ENCODE peak calls at places on chromosomes 13 and 19, in seven cellular contexts. One of them, this sample, is unnamed.

GRCh38 chr13:106096661-106097092 is 438.8 kb downstream of the EFNB2 start:
- DNase-seq in Calu3: no peak
- DNase-seq in AG04450: no peak
- DNase-seq in A673: no peak
- DNase-seq in cardiac fibroblast: no peak
- DNase-seq in astrocyte: no peak
- DNase-seq in heart right ventricle: no peak
- DNase-seq in this sample: no peak

GRCh38 chr13:52319876-52320275 is 86.1 kb downstream of the THSD1 start:
- DNase-seq in AG04450: no peak
- DNase-seq in astrocyte: no peak
- DNase-seq in cardiac fibroblast: peak
- DNase-seq in Calu3: no peak
- DNase-seq in A673: no peak
- DNase-seq in heart right ventricle: no peak
- DNase-seq in this sample: no peak

GRCh38 chr19:54451331-54451871 is 2.4 kb downstream of the LENG8 start:
- DNase-seq in cardiac fibroblast: peak
- DNase-seq in AG04450: no peak
- DNase-seq in A673: no peak
- DNase-seq in astrocyte: peak
- DNase-seq in Calu3: no peak
- DNase-seq in heart right ventricle: no peak
- DNase-seq in this sample: no peak

GRCh38 chr13:99314640-99315176 is 7.5 kb upstream of the GPR183 start:
- DNase-seq in astrocyte: peak
- DNase-seq in A673: no peak
- DNase-seq in heart right ventricle: no peak
- DNase-seq in Calu3: no peak
- DNase-seq in cardiac fibroblast: peak
- DNase-seq in AG04450: no peak
- DNase-seq in this sample: peak

GRCh38 chr19:12867120-12868099 is 13.8 kb downstream of the DNASE2 start:
- DNase-seq in cardiac fibroblast: peak
- DNase-seq in Calu3: no peak
- DNase-seq in heart right ventricle: peak
- DNase-seq in A673: peak
- DNase-seq in astrocyte: peak
- DNase-seq in AG04450: no peak
- DNase-seq in this sample: no peak

GRCh38 chr19:29504454-29504853 is 21.3 kb upstream of the VSTM2B start:
- DNase-seq in AG04450: no peak
- DNase-seq in Calu3: no peak
- DNase-seq in A673: no peak
- DNase-seq in heart right ventricle: no peak
- DNase-seq in astrocyte: no peak
- DNase-seq in cardiac fibroblast: no peak
- DNase-seq in this sample: no peak

GRCh38 chr13:96796234-96796633 is 198.0 kb downstream of the OXGR1 start:
- DNase-seq in heart right ventricle: no peak
- DNase-seq in astrocyte: no peak
- DNase-seq in A673: no peak
- DNase-seq in Calu3: no peak
- DNase-seq in AG04450: no peak
- DNase-seq in cardiac fibroblast: peak
- DNase-seq in this sample: no peak

GRCh38 chr13:95191821-95192220 is 109.4 kb downstream of the ABCC4 start:
- DNase-seq in astrocyte: peak
- DNase-seq in A673: peak
- DNase-seq in AG04450: peak
- DNase-seq in heart right ventricle: peak
- DNase-seq in Calu3: peak
- DNase-seq in cardiac fibroblast: peak
- DNase-seq in this sample: peak

GRCh38 chr13:40662866-40663265 is 3.6 kb downstream of the FOXO1 start:
- DNase-seq in cardiac fibroblast: peak
- DNase-seq in A673: no peak
- DNase-seq in heart right ventricle: no peak
- DNase-seq in Calu3: no peak
- DNase-seq in AG04450: no peak
- DNase-seq in astrocyte: no peak
- DNase-seq in this sample: no peak

GRCh38 chr19:4375164-4375619 is 25.2 kb downstream of the SH3GL1 start:
- DNase-seq in AG04450: no peak
- DNase-seq in A673: no peak
- DNase-seq in heart right ventricle: no peak
- DNase-seq in cardiac fibroblast: no peak
- DNase-seq in Calu3: peak
- DNase-seq in astrocyte: no peak
- DNase-seq in this sample: peak

GRCh38 chr13:110396913-110397379 is 89.9 kb downstream of the COL4A2 start:
- DNase-seq in heart right ventricle: peak
- DNase-seq in cardiac fibroblast: peak
- DNase-seq in A673: no peak
- DNase-seq in Calu3: peak
- DNase-seq in AG04450: peak
- DNase-seq in astrocyte: peak
- DNase-seq in this sample: peak

GRCh38 chr13:79393564-79394249 is 12.3 kb downstream of the RBM26 start:
- DNase-seq in Calu3: no peak
- DNase-seq in A673: no peak
- DNase-seq in AG04450: no peak
- DNase-seq in heart right ventricle: no peak
- DNase-seq in astrocyte: no peak
- DNase-seq in cardiac fibroblast: no peak
- DNase-seq in this sample: no peak

GRCh38 chr13:80840313-80840976 is 499.5 kb upstream of the SPRY2 start:
- DNase-seq in cardiac fibroblast: peak
- DNase-seq in Calu3: no peak
- DNase-seq in AG04450: no peak
- DNase-seq in astrocyte: no peak
- DNase-seq in heart right ventricle: no peak
- DNase-seq in A673: peak
- DNase-seq in this sample: no peak

GRCh38 chr19:8042900-8043299 is 9.7 kb upstream of the CCL25 start:
- DNase-seq in astrocyte: no peak
- DNase-seq in heart right ventricle: no peak
- DNase-seq in cardiac fibroblast: no peak
- DNase-seq in A673: no peak
- DNase-seq in AG04450: no peak
- DNase-seq in Calu3: no peak
- DNase-seq in this sample: no peak

GRCh38 chr13:101955764-101956163 is 446.1 kb downstream of the FGF14 start:
- DNase-seq in AG04450: no peak
- DNase-seq in A673: no peak
- DNase-seq in heart right ventricle: no peak
- DNase-seq in Calu3: no peak
- DNase-seq in astrocyte: no peak
- DNase-seq in cardiac fibroblast: no peak
- DNase-seq in this sample: no peak

GRCh38 chr19:5138606-5139594 is 170.0 kb downstream of the KDM4B start:
- DNase-seq in heart right ventricle: peak
- DNase-seq in astrocyte: peak
- DNase-seq in AG04450: no peak
- DNase-seq in cardiac fibroblast: peak
- DNase-seq in Calu3: no peak
- DNase-seq in A673: peak
- DNase-seq in this sample: no peak

GRCh38 chr19:11410682-11411081 is 8.4 kb downstream of the RGL3 start:
- DNase-seq in A673: no peak
- DNase-seq in cardiac fibroblast: peak
- DNase-seq in AG04450: no peak
- DNase-seq in heart right ventricle: no peak
- DNase-seq in Calu3: no peak
- DNase-seq in astrocyte: peak
- DNase-seq in this sample: peak

GRCh38 chr19:5155586-5156210 is 184.9 kb downstream of the PTPRS start:
- DNase-seq in Calu3: no peak
- DNase-seq in astrocyte: no peak
- DNase-seq in cardiac fibroblast: no peak
- DNase-seq in A673: no peak
- DNase-seq in AG04450: no peak
- DNase-seq in heart right ventricle: no peak
- DNase-seq in this sample: no peak

GRCh38 chr19:31214086-31214485 is 135.2 kb downstream of the TSHZ3 start:
- DNase-seq in astrocyte: peak
- DNase-seq in Calu3: no peak
- DNase-seq in cardiac fibroblast: peak
- DNase-seq in A673: peak
- DNase-seq in heart right ventricle: peak
- DNase-seq in AG04450: peak
- DNase-seq in this sample: peak

GRCh38 chr13:39787086-39787487 is 131.6 kb downstream of the COG6 start:
- DNase-seq in AG04450: no peak
- DNase-seq in heart right ventricle: no peak
- DNase-seq in A673: peak
- DNase-seq in Calu3: no peak
- DNase-seq in astrocyte: peak
- DNase-seq in cardiac fibroblast: no peak
- DNase-seq in this sample: no peak

GRCh38 chr13:60138674-60139073 is 25.1 kb downstream of the DIAPH3 start:
- DNase-seq in cardiac fibroblast: no peak
- DNase-seq in Calu3: no peak
- DNase-seq in astrocyte: no peak
- DNase-seq in heart right ventricle: no peak
- DNase-seq in AG04450: no peak
- DNase-seq in A673: no peak
- DNase-seq in this sample: no peak
- TF ChIP-seq CTCF in cardiac fibroblast: no peak
- TF ChIP-seq CTCF in Calu3: no peak
- TF ChIP-seq CTCF in astrocyte: no peak
- TF ChIP-seq CTCF in heart right ventricle: no peak
- TF ChIP-seq CTCF in AG04450: no peak
- TF ChIP-seq CTCF in A673: no peak
- TF ChIP-seq CTCF in this sample: no peak

GRCh38 chr19:16969127-16969526 is 57.5 kb downstream of the CPAMD8 start:
- DNase-seq in Calu3: peak
- DNase-seq in cardiac fibroblast: peak
- DNase-seq in AG04450: no peak
- DNase-seq in heart right ventricle: no peak
- DNase-seq in astrocyte: no peak
- DNase-seq in A673: peak
- DNase-seq in this sample: no peak
- TF ChIP-seq CTCF in Calu3: no peak
- TF ChIP-seq CTCF in cardiac fibroblast: peak
- TF ChIP-seq CTCF in AG04450: no peak
- TF ChIP-seq CTCF in heart right ventricle: no peak
- TF ChIP-seq CTCF in astrocyte: no peak
- TF ChIP-seq CTCF in A673: peak
- TF ChIP-seq CTCF in this sample: peak

DNA sequence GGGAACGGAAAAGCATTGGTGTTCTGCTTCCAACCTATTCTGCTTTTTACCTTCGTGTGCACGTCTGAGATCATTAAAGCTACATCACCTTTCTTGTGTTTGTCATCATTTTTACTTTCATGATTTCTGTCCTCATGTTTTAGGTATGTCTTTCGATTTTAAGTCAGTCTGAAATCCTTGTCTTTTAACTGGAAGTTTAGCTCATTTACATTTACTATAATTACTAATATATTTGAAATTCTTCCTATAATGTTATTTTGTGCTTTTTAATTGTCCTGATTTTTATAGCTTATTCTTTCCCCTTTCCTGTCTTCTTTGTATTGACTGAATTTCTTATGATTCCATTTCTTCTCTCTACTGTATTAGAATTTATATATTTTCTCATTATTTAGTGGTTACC is 19.2 kb upstream of the ASPDH start:
- DNase-seq in astrocyte: no peak
- DNase-seq in Calu3: no peak
- DNase-seq in cardiac fibroblast: no peak
- DNase-seq in heart right ventricle: no peak
- DNase-seq in A673: no peak
- DNase-seq in AG04450: no peak
- DNase-seq in this sample: no peak
- TF ChIP-seq CTCF in astrocyte: no peak
- TF ChIP-seq CTCF in Calu3: no peak
- TF ChIP-seq CTCF in cardiac fibroblast: no peak
- TF ChIP-seq CTCF in heart right ventricle: no peak
- TF ChIP-seq CTCF in A673: no peak
- TF ChIP-seq CTCF in AG04450: no peak
- TF ChIP-seq CTCF in this sample: no peak

DNA sequence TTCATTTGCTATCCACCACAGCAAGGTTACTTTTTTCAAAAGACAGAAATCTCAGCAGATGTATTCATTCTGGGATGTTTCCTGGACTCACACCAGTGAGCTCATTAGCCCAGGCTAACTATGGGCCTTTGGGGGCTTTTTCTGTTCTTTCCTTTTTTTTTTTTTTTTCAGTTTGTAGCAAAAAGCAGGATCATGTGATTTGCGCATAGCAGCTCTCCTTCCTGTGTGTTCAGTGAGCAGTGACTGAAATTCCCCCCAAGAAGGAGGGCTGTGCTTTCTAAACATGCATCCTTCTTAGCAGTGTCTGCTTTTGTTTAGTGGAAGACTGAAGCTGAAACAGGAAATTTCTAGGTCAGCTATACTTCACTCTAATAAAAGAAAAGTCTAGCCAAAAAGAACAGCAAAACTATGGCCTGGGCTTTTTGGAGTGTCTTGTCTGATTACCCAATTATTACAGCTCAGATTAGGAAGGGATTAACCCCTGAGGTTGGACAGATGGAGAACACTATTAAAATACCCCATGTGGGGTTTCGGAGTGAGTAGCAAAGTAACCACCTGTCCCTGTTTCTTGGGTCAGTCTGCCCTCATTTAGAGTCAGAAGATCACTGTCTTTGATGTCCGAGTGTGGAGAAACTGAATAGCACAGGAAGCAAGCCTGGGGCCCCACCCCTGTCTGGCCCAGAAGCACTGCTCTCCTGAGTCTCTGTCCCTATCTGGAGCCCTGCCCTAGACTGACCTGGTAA is 8.9 kb upstream of the AMER2 start:
- DNase-seq in Calu3: no peak
- DNase-seq in heart right ventricle: no peak
- DNase-seq in AG04450: no peak
- DNase-seq in astrocyte: no peak
- DNase-seq in A673: peak
- DNase-seq in cardiac fibroblast: no peak
- DNase-seq in this sample: no peak
- TF ChIP-seq CTCF in Calu3: no peak
- TF ChIP-seq CTCF in heart right ventricle: no peak
- TF ChIP-seq CTCF in AG04450: no peak
- TF ChIP-seq CTCF in astrocyte: no peak
- TF ChIP-seq CTCF in A673: no peak
- TF ChIP-seq CTCF in cardiac fibroblast: no peak
- TF ChIP-seq CTCF in this sample: no peak

This sample was measured in HFFc6.